ENCODE peak calls at places on chromosome 15, in seven cellular contexts. P is naive thymus-derived CD4-positive, alpha-beta T cell; I is HTR-8/SVneo; W is occipital lobe; Z is effector memory CD8-positive, alpha-beta T cell; Q is Calu3; M is NCI-H69. F is an unnamed sample.

GRCh38 chr15:80953953-80954778 is 35.5 kb downstream of the MESD start:
- DNase-seq in P (no peak), I (no peak), W (no peak), Z (no peak), Q (no peak), M (peak), F (peak)

GRCh38 chr15:39919740-39920509 is at the start of gene GPR176:
- DNase-seq in P (peak), I (peak), W (peak), Z (peak), Q (peak), M (peak), F (peak)

GRCh38 chr15:86183765-86184491 is 104.3 kb downstream of the AGBL1 start:
- DNase-seq in P (no peak), I (no peak), W (peak), Z (no peak), Q (no peak), M (no peak), F (no peak)

GRCh38 chr15:95968856-95969255 is 361.6 kb upstream of the NR2F2 start:
- DNase-seq in P (no peak), I (no peak), W (no peak), Z (no peak), Q (no peak), M (no peak), F (no peak)

GRCh38 chr15:63501256-63502089 is 2.9 kb upstream of the USP3 start:
- DNase-seq in P (no peak), I (no peak), W (peak), Z (no peak), Q (peak), M (no peak), F (no peak)

GRCh38 chr15:80619677-80620076 is 75.4 kb upstream of the ABHD17C start:
- DNase-seq in P (no peak), I (no peak), W (no peak), Z (no peak), Q (no peak), M (peak), F (peak)

GRCh38 chr15:85330941-85331588 is 49.3 kb upstream of the AKAP13 start:
- DNase-seq in P (peak), I (peak), W (no peak), Z (peak), Q (peak), M (peak), F (peak)

GRCh38 chr15:100168787-100169186 is 173.0 kb downstream of the ADAMTS17 start:
- DNase-seq in P (no peak), I (no peak), W (no peak), Z (no peak), Q (no peak), M (no peak), F (no peak)

F was measured in NCI-H146.